ENCODE peak calls at places on chromosome 7, in seven cellular contexts. B, Q, Y, U, S, K and O are unnamed samples.

GRCh38 chr7:27555670-27556069 is 107.0 kb downstream of the HIBADH start:
- DNase-seq in U (no peak), K (no peak), Q (no peak), Y (no peak), B (no peak), S (no peak), O (no peak)

GRCh38 chr7:75944507-75944906 is 29.6 kb downstream of the POR start:
- DNase-seq in Q (no peak), S (no peak), B (no peak), U (no peak), K (no peak), Y (no peak), O (no peak)

GRCh38 chr7:18873674-18874341 is 243.6 kb downstream of the TWIST1 start:
- DNase-seq in K (peak; percentile 17), Y (no peak), U (no peak), S (peak; percentile 28), B (peak; percentile 19), Q (no peak), O (no peak)

GRCh38 chr7:96023376-96023775 is 251.0 kb downstream of the DYNC1I1 start:
- DNase-seq in Q (no peak), S (no peak), B (no peak), U (no peak), K (no peak), Y (no peak), O (no peak)

GRCh38 chr7:29154076-29154475 is 7.7 kb upstream of the CPVL start:
- DNase-seq in K (no peak), S (no peak), Q (no peak), Y (no peak), U (no peak), B (no peak), O (no peak)

GRCh38 chr7:44759246-44759645 is 10.6 kb downstream of the ZMIZ2 start:
- DNase-seq in Y (no peak), S (no peak), K (no peak), B (no peak), U (no peak), Q (no peak), O (no peak)

GRCh38 chr7:69781412-69781846 is 183.2 kb downstream of the AUTS2 start:
- DNase-seq in K (no peak), B (no peak), Y (no peak), S (peak; percentile 23), Q (no peak), U (no peak), O (no peak)

GRCh38 chr7:107694395-107694794 is 33.8 kb downstream of the SLC26A4 start:
- DNase-seq in U (no peak), Y (no peak), S (no peak), B (no peak), Q (no peak), K (no peak), O (no peak)

GRCh38 chr7:73865738-73866445 is 4.9 kb downstream of the TMEM270 start:
- DNase-seq in K (peak; percentile 52), Q (no peak), Y (peak; percentile 37), B (peak; percentile 85), S (peak; percentile 72), U (no peak), O (peak; percentile 69)

GRCh38 chr7:158023157-158023556 is 564.5 kb downstream of the PTPRN2 start:
- DNase-seq in Q (no peak), Y (no peak), K (no peak), S (no peak), B (no peak), U (no peak), O (no peak)

GRCh38 chr7:55131421-55131929 is 112.7 kb downstream of the EGFR start:
- DNase-seq in B (no peak), K (peak; percentile 69), Y (no peak), Q (no peak), S (peak; percentile 55), U (no peak), O (no peak)

GRCh38 chr7:112056409-112056808 is 149.8 kb downstream of the DOCK4 start:
- DNase-seq in K (peak; percentile 90), S (peak; percentile 44), U (no peak), Q (no peak), B (no peak), Y (no peak), O (no peak)

GRCh38 chr7:43749383-43749940 is 9.0 kb upstream of the BLVRA start:
- DNase-seq in B (no peak), K (no peak), S (no peak), Y (no peak), U (no peak), Q (no peak), O (no peak)

GRCh38 chr7:73433924-73434700 is 534 bp downstream of the FZD9 start:
- DNase-seq in B (no peak), Y (no peak), U (no peak), K (no peak), Q (no peak), S (no peak), O (no peak)

GRCh38 chr7:80054356-80054755 is 80.3 kb upstream of the GNAI1 start:
- DNase-seq in K (no peak), U (no peak), S (peak; percentile 92), Y (no peak), B (no peak), Q (no peak), O (no peak)

GRCh38 chr7:26390016-26390415 is 98.4 kb downstream of the SNX10 start:
- DNase-seq in U (no peak), K (no peak), S (no peak), B (no peak), Y (no peak), Q (no peak), O (no peak)

GRCh38 chr7:141754939-141755338 is 9.0 kb upstream of the TAS2R3 start:
- DNase-seq in K (peak; percentile 20), Q (no peak), Y (no peak), S (peak; percentile 33), U (no peak), B (peak; percentile 43), O (no peak)

DNA sequence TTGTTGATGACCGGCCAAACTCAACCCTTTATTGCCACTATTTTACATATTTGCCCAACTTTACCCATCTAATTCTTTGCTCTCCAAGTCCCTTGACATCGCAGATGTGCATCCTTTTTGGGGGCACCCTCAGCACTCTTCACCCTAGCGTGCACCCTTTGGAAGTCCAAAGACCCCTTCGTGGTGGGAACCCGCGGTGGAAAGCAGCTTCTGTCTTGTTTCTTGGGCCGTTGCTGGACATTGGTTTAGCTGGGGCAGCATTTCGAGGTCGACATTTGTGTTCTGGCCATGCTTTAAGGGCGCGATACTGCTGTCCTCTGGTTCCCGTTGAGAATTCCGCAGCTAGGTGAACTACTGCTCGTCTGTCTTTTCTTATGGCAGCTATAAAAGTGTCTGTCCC is 326 bp upstream of the PAPOLB start:
- DNase-seq in K (no peak), S (no peak), Q (no peak), U (no peak), B (no peak), Y (no peak), O (no peak)
- H3K4me3 ChIP-seq in K (no peak overlapping the region), S (no peak overlapping the region), Q (no peak overlapping the region), U (no peak overlapping the region), B (no peak overlapping the region), Y (peak overlapping the region; percentile 40), O (peak overlapping the region; percentile 39)

DNA sequence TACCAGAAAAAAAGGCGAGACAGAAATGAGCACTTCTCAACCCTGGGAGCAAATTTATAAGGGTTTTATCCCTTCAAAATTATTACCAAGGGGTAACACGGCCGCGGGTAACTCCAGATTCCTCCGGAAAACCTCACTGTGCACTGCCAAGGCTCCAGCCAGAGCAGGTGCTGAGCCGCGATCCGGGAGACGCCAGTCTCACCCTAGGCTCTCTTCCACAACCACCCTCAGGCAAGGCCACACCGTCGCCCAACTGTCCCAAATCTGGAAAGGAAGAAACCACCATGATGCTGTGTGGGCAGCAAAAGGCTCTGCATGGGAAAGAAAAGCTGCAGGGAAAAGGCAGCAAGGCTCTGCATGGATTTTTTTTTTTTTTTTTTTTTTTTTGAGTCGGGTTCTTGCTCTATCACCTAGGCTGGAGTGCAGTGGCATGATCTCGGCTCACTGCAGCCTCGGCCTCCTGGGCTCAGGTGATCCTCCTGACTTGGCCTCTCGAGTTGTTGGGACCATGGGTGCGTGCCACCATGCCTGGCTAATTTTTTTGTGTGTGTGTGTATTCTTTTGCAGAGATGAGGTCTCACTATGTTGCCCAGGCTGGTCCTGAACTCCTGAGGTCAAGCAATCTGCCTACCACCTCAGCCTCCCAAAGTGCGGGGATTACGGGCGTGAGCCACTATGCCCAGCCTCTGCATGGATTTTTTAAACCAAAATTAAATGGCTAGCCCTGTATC is 39.0 kb downstream of the MAD1L1 start:
- DNase-seq in K (no peak), Y (no peak), U (no peak), B (no peak), S (no peak), Q (no peak), O (no peak)
- H3K36me3 ChIP-seq in K (peaks cover 38% of the 10 kb centered on the region), Y (no peaks in the 10 kb centered on the region), U (no peaks in the 10 kb centered on the region), B (peaks cover 23% of the 10 kb centered on the region), S (no peaks in the 10 kb centered on the region), Q (no peaks in the 10 kb centered on the region), O (no peaks in the 10 kb centered on the region)

GRCh38 chr7:36131026-36131425 is 22.0 kb upstream of the EEPD1 start:
- DNase-seq in Y (no peak), K (peak; percentile 18), Q (no peak), U (no peak), B (no peak), S (no peak), O (no peak)
- H3K27ac ChIP-seq in Y (no peak overlapping the region), K (no peak overlapping the region), Q (no peak overlapping the region), U (no peak overlapping the region), B (no peak overlapping the region), S (no peak overlapping the region), O (peak overlapping the region; percentile 95)

DNA sequence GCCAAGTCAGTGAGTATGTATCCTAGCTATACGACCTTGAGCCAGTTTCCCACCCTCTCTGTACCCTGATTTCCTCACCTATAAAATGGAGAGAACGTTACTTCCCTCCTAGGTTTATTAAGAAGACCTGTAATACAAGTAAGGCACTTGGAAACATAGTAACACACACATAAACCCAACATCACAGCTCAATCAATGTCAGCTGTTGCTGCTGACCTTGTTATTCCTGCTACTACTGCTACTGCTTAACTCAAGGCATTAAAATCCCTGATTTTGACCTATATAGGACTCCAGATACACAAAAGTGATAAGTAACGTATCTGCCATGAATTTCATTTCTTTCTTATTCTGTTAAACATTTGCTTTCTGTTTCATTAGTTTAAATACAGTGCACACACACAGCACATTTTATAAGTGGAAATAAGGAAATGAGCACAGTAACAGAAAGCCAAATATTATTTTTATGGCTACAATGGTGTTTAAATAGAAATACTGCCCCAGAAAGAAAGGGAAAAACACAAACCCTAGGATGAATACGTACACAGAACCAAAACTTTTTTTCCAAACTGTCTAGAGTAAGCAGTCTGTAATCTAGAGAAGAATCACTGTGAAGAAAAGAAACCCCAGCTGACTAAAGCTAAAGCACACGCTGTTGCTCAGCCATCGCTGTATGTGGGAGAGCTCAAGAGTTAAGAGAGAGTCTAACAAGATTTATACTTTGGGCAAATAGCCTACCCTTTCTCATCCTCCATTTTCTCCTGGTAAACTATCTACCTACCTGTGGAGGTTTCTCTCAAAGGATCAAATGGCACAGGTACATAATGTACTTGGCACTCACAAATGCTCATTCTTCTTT is 19.0 kb downstream of the NAPEPLD start:
- DNase-seq in Y (no peak), K (no peak), Q (no peak), S (no peak), U (no peak), B (no peak), O (no peak)
- H3K4me3 ChIP-seq in Y (peak overlapping the region; percentile 2), K (no peak overlapping the region), Q (no peak overlapping the region), S (no peak overlapping the region), U (no peak overlapping the region), B (no peak overlapping the region), O (no peak overlapping the region)